ENCODE peak calls at places on chromosome 14, in four cellular contexts. One of them, this sample, is unnamed.

GRCh38 chr14:74863274-74863673 is 12.7 kb downstream of the PROX2 start:
- DNase-seq in bronchial epithelial cell: no peak
- DNase-seq in coronary artery: no peak
- DNase-seq in AG04450: no peak
- DNase-seq in this sample: no peak

GRCh38 chr14:61923348-61923747 is 161.1 kb downstream of the SNAPC1 start:
- DNase-seq in bronchial epithelial cell: peak
- DNase-seq in coronary artery: no peak
- DNase-seq in AG04450: peak
- DNase-seq in this sample: no peak

GRCh38 chr14:25698111-25698510 is 648.2 kb upstream of the STXBP6 start:
- DNase-seq in bronchial epithelial cell: no peak
- DNase-seq in coronary artery: no peak
- DNase-seq in AG04450: no peak
- DNase-seq in this sample: no peak

GRCh38 chr14:35470775-35471174 is 63.2 kb upstream of the INSM2 start:
- DNase-seq in bronchial epithelial cell: peak
- DNase-seq in coronary artery: no peak
- DNase-seq in AG04450: no peak
- DNase-seq in this sample: no peak

GRCh38 chr14:44767646-44768173 is 194.0 kb downstream of the KLHL28 start:
- DNase-seq in bronchial epithelial cell: no peak
- DNase-seq in coronary artery: no peak
- DNase-seq in AG04450: no peak
- DNase-seq in this sample: no peak

GRCh38 chr14:24092110-24092959 is 1.8 kb upstream of the PCK2 start:
- DNase-seq in bronchial epithelial cell: no peak
- DNase-seq in coronary artery: no peak
- DNase-seq in AG04450: no peak
- DNase-seq in this sample: no peak

GRCh38 chr14:33987565-33988080 is 36.7 kb upstream of the EGLN3 start:
- DNase-seq in bronchial epithelial cell: no peak
- DNase-seq in coronary artery: no peak
- DNase-seq in AG04450: no peak
- DNase-seq in this sample: no peak

GRCh38 chr14:93114713-93115068 is 1.0 kb downstream of the ITPK1 start:
- DNase-seq in bronchial epithelial cell: no peak
- DNase-seq in coronary artery: no peak
- DNase-seq in AG04450: no peak
- DNase-seq in this sample: no peak

GRCh38 chr14:65100905-65101541 is 1.3 kb downstream of the MAX start:
- DNase-seq in bronchial epithelial cell: peak
- DNase-seq in coronary artery: no peak
- DNase-seq in AG04450: no peak
- DNase-seq in this sample: no peak

GRCh38 chr14:79280400-79280670 is 931.0 kb downstream of the DIO2 start:
- DNase-seq in bronchial epithelial cell: no peak
- DNase-seq in coronary artery: no peak
- DNase-seq in AG04450: no peak
- DNase-seq in this sample: no peak

GRCh38 chr14:49892301-49892635 is 614 bp upstream of the ARF6 start:
- DNase-seq in bronchial epithelial cell: peak
- DNase-seq in coronary artery: no peak
- DNase-seq in AG04450: peak
- DNase-seq in this sample: peak

GRCh38 chr14:24634158-24634557 is at the start of gene GZMB:
- DNase-seq in bronchial epithelial cell: peak
- DNase-seq in coronary artery: no peak
- DNase-seq in AG04450: no peak
- DNase-seq in this sample: no peak

GRCh38 chr14:99670361-99671229 is 13.5 kb upstream of the CYP46A1 start:
- DNase-seq in bronchial epithelial cell: no peak
- DNase-seq in coronary artery: no peak
- DNase-seq in AG04450: no peak
- DNase-seq in this sample: no peak

GRCh38 chr14:68042591-68043210 is 223.1 kb downstream of the RAD51B start:
- DNase-seq in bronchial epithelial cell: peak
- DNase-seq in coronary artery: no peak
- DNase-seq in AG04450: no peak
- DNase-seq in this sample: no peak

GRCh38 chr14:69107407-69108003 is 45.4 kb downstream of the DCAF5 start:
- DNase-seq in bronchial epithelial cell: peak
- DNase-seq in coronary artery: no peak
- DNase-seq in AG04450: peak
- DNase-seq in this sample: no peak

GRCh38 chr14:21256539-21257394 is 12.5 kb downstream of the HNRNPC start:
- DNase-seq in bronchial epithelial cell: no peak
- DNase-seq in coronary artery: no peak
- DNase-seq in AG04450: no peak
- DNase-seq in this sample: no peak

GRCh38 chr14:55180434-55180833 is 11.0 kb downstream of the DLGAP5 start:
- DNase-seq in bronchial epithelial cell: no peak
- DNase-seq in coronary artery: no peak
- DNase-seq in AG04450: no peak
- DNase-seq in this sample: no peak

GRCh38 chr14:90671382-90671781 is 144.8 kb downstream of the TTC7B start:
- DNase-seq in bronchial epithelial cell: no peak
- DNase-seq in coronary artery: no peak
- DNase-seq in AG04450: no peak
- DNase-seq in this sample: no peak

GRCh38 chr14:81110186-81110585 is 110.6 kb downstream of the GTF2A1 start:
- DNase-seq in bronchial epithelial cell: no peak
- DNase-seq in coronary artery: no peak
- DNase-seq in AG04450: no peak
- DNase-seq in this sample: no peak

GRCh38 chr14:51419685-51420084 is 179.6 kb downstream of the TMX1 start:
- DNase-seq in bronchial epithelial cell: no peak
- DNase-seq in coronary artery: no peak
- DNase-seq in AG04450: no peak
- DNase-seq in this sample: no peak

GRCh38 chr14:90818715-90819114 is 2.5 kb upstream of the TTC7B start:
- DNase-seq in bronchial epithelial cell: no peak
- DNase-seq in coronary artery: no peak
- DNase-seq in AG04450: no peak
- DNase-seq in this sample: no peak

GRCh38 chr14:91573894-91574837 is 64.1 kb upstream of the PPP4R3A start:
- DNase-seq in bronchial epithelial cell: peak
- DNase-seq in coronary artery: peak
- DNase-seq in AG04450: no peak
- DNase-seq in this sample: peak

GRCh38 chr14:91390165-91390778 is 27.3 kb downstream of the CCDC88C start:
- DNase-seq in bronchial epithelial cell: no peak
- DNase-seq in coronary artery: no peak
- DNase-seq in AG04450: no peak
- DNase-seq in this sample: no peak

GRCh38 chr14:69685217-69685616 is 73.8 kb downstream of the SUSD6 start:
- DNase-seq in bronchial epithelial cell: peak
- DNase-seq in coronary artery: no peak
- DNase-seq in AG04450: no peak
- DNase-seq in this sample: no peak

DNA sequence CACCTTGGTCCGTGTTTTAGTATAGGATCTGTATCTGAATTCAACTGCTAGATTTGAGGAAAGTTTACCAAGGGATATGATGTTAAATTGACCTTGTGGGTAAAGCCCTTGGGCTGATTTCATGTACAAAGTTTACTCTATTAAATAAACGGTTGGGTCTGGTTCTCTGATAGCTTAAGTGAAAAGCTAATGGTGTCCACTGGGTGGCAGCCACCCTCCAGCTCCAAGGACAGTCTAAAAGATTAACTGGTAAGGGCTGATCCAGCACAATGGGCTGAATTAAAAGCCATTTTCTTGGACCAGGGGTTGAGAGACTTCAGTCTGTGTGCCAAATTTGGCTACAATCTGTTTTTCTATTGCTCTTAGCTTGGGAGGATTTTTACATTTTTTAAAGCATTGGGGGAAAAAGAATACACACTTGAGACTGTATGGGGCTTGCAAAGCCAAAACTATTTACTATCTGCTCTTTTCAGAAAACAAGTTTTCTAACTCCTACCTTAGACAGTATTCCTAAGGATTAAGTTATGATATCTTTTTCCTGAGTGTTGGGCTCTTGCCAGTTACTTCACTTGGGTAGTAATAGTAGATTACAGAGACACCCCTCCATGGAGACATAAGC is 116.5 kb downstream of the GPHN start:
- DNase-seq in bronchial epithelial cell: peak
- DNase-seq in coronary artery: no peak
- DNase-seq in AG04450: peak
- DNase-seq in this sample: peak
- TF ChIP-seq CTCF in bronchial epithelial cell: peak
- TF ChIP-seq CTCF in coronary artery: peak
- TF ChIP-seq CTCF in AG04450: peak
- TF ChIP-seq CTCF in this sample: peak

GRCh38 chr14:56797569-56798446 is 12.5 kb downstream of the OTX2 start:
- DNase-seq in bronchial epithelial cell: no peak
- DNase-seq in coronary artery: no peak
- DNase-seq in AG04450: no peak
- DNase-seq in this sample: no peak
- H3K4me3 ChIP-seq in bronchial epithelial cell: no peak
- H3K4me3 ChIP-seq in coronary artery: peak
- H3K4me3 ChIP-seq in AG04450: no peak
- H3K4me3 ChIP-seq in this sample: no peak

GRCh38 chr14:101844752-101845151 is 83.2 kb downstream of the PPP2R5C start:
- DNase-seq in bronchial epithelial cell: no peak
- DNase-seq in coronary artery: no peak
- DNase-seq in AG04450: no peak
- DNase-seq in this sample: no peak
- TF ChIP-seq CTCF in bronchial epithelial cell: no peak
- TF ChIP-seq CTCF in coronary artery: no peak
- TF ChIP-seq CTCF in AG04450: no peak
- TF ChIP-seq CTCF in this sample: no peak

DNA sequence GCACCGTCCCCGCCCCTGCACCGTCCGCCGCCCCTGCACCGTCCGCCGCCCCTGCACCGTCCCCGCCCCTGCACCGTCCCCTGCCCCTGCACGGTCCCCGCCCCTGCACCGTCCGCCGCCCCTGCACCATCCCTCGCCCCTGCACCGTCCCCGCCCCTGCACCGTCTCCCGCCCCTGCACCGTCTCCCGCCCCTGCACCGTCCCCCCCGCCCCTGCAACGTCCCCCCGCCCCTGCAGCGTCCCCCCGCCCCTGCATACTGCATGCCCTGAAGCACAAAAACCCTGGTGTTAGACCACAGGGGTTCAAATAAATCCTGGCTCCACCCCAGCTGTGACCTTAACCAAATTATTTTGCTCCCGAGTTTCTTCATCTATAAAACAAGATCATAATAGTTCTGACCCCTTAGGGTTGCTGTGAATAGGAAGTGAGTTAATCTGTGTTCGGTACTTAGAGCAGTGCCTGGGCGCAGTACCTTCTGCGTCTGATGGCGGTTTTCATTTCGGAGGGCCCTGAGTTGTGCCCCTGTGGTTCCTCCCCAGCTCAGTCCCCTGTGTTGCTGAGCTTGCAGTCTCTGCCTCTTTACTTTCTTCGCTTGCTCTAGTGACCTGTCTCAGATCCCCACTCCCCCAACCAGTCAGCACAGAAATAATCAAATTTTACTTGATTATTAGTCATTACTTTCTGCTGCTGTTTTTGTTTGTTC is 38.2 kb downstream of the ESRRB start:
- DNase-seq in bronchial epithelial cell: no peak
- DNase-seq in coronary artery: no peak
- DNase-seq in AG04450: no peak
- DNase-seq in this sample: no peak
- H3K4me3 ChIP-seq in bronchial epithelial cell: no peak
- H3K4me3 ChIP-seq in coronary artery: no peak
- H3K4me3 ChIP-seq in AG04450: no peak
- H3K4me3 ChIP-seq in this sample: no peak

DNA sequence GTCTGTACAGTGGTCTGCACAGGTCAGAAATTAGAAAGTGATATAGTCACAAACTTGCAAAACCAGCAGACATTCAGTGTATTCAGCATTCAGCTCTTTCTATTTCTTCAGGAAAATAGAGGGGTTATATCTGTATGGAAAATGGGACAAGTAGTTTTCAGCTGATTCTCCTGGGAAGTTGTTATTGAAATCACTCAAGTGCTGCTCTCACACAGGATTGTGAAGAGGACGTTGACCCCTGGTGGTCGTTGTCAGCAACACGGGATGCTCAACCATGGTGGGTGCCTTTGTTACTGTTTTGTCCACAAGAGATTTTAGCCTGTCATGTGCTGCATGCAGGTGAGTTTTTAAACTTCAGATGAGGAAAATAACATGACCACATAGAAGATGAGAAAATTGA is 981.8 kb downstream of the TMEM121 start:
- DNase-seq in bronchial epithelial cell: no peak
- DNase-seq in coronary artery: no peak
- DNase-seq in AG04450: no peak
- DNase-seq in this sample: no peak
- TF ChIP-seq CTCF in bronchial epithelial cell: no peak
- TF ChIP-seq CTCF in coronary artery: no peak
- TF ChIP-seq CTCF in AG04450: no peak
- TF ChIP-seq CTCF in this sample: no peak

This sample was measured in AG09309.